ENCODE peak calls at places on chromosomes 13 and 19, in eight cellular contexts. P is naive thymus-derived CD4-positive, alpha-beta T cell; U is psoas muscle; X is iPS DF 6.9; S is upper lobe of left lung; C is ovary; E is SK-N-MC; T is left lung. R is an unnamed sample.

GRCh38 chr19:38682195-38682867 is 34.9 kb downstream of the ACTN4 start:
- DNase-seq in C (no peak), T (no peak), U (no peak), E (no peak), P (no peak), X (no peak), S (no peak), R (no peak)

GRCh38 chr13:63190742-63191141 is 1775.1 kb upstream of the PCDH20 start:
- DNase-seq in E (no peak), T (no peak), X (no peak), U (no peak), S (no peak), P (no peak), C (no peak), R (no peak)

GRCh38 chr13:112159575-112160547 is 92.9 kb downstream of the SOX1 start:
- DNase-seq in E (no peak), S (no peak), P (no peak), X (no peak), T (no peak), U (no peak), C (no peak), R (no peak)

GRCh38 chr13:50893211-50893852 is 16.3 kb upstream of the RNASEH2B start:
- DNase-seq in E (peak; percentile 94), U (no peak), C (no peak), S (no peak), X (no peak), T (no peak), P (peak; percentile 55), R (no peak)

GRCh38 chr13:32969516-32969941 is 46.7 kb upstream of the KL start:
- DNase-seq in S (no peak), P (no peak), C (peak; percentile 24), E (no peak), X (no peak), T (no peak), U (no peak), R (peak; percentile 51)

GRCh38 chr19:7998081-7998480 is 7.4 kb downstream of the ELAVL1 start:
- DNase-seq in X (no peak), E (no peak), C (no peak), T (peak; percentile 36), U (no peak), P (no peak), S (no peak), R (no peak)

GRCh38 chr13:20997301-20998061 is 63.9 kb downstream of the LATS2 start:
- DNase-seq in S (no peak), P (no peak), E (peak; percentile 61), T (no peak), C (no peak), U (no peak), X (no peak), R (no peak)

GRCh38 chr13:72953391-72953960 is 105.3 kb upstream of the KLF5 start:
- DNase-seq in X (no peak), P (no peak), S (peak; percentile 84), T (peak; percentile 58), C (no peak), U (no peak), E (no peak), R (no peak)

GRCh38 chr13:65854431-65854830 is 1375.7 kb downstream of the PCDH9 start:
- DNase-seq in E (no peak), P (no peak), T (no peak), U (no peak), C (no peak), X (no peak), S (no peak), R (no peak)

GRCh38 chr13:23579886-23580706 is 9.9 kb downstream of the TNFRSF19 start:
- DNase-seq in X (no peak), U (no peak), E (no peak), P (no peak), T (no peak), S (no peak), C (no peak), R (no peak)

GRCh38 chr13:45257638-45258338 is 56.9 kb upstream of the KCTD4 start:
- DNase-seq in X (no peak), T (no peak), C (no peak), P (no peak), E (no peak), U (no peak), S (no peak), R (no peak)

DNA sequence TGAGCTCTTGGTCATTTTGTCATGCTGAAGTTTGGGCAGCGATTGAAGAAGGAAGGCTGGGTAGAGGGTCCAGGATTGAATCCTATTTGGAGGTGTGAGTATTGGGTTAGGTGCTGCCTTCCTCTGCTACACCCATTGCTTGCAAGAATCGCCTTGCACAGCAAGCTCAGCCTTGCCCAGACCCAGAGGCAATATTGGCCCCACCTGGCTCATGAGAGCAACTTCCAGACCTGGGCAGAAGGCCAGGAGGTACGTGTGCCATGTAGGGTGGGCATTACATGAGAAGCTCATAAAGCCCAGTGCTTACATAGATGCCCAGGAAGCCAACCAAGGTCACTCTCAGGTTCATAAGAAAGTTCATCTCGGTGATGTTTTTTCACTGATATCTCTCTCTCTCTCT is 718.0 kb downstream of the EFNB2 start:
- DNase-seq in U (no peak), T (no peak), S (no peak), X (no peak), P (no peak), E (no peak), C (no peak), R (no peak)
- H3K9me3 ChIP-seq in U (no peaks in the 10 kb centered on the region), T (no peaks in the 10 kb centered on the region), S (no peaks in the 10 kb centered on the region), X (no peaks in the 10 kb centered on the region), P (no peaks in the 10 kb centered on the region), E (no peaks in the 10 kb centered on the region), C (no peaks in the 10 kb centered on the region), R (no peaks in the 10 kb centered on the region)

GRCh38 chr19:51127032-51127431 is 2.3 kb downstream of the SIGLEC9 start:
- DNase-seq in P (no peak), S (no peak), T (no peak), E (no peak), U (no peak), C (no peak), X (no peak), R (no peak)

GRCh38 chr19:51125421-51126075 is 842 bp downstream of the SIGLEC9 start:
- DNase-seq in U (no peak), X (no peak), C (no peak), P (no peak), E (no peak), S (peak; percentile 17), T (peak; percentile 81), R (no peak)

GRCh38 chr19:51123381-51124186 is 1.1 kb upstream of the SIGLEC9 start:
- DNase-seq in P (peak; percentile 70), X (no peak), S (peak; percentile 77), E (no peak), T (no peak), U (no peak), C (no peak), R (peak; percentile 48)

GRCh38 chr19:51124216-51124615 is 490 bp upstream of the SIGLEC9 start:
- DNase-seq in C (no peak), U (no peak), T (no peak), X (no peak), S (no peak), P (no peak), E (no peak), R (no peak)

GRCh38 chr19:51124729-51125128 is at the start of gene SIGLEC9:
- DNase-seq in T (peak; percentile 90), C (no peak), S (peak; percentile 68), P (no peak), U (peak; percentile 45), X (no peak), E (no peak), R (no peak)
- H3K27ac ChIP-seq in T (peak within 1 kb of the TSS; percentile 97), C (no peak within 1 kb of the TSS), S (peak within 1 kb of the TSS; percentile 81), P (peak within 1 kb of the TSS; percentile 66), U (no peak within 1 kb of the TSS), X (no peak within 1 kb of the TSS), E (no peak within 1 kb of the TSS), R (peak within 1 kb of the TSS; percentile 13)

DNA sequence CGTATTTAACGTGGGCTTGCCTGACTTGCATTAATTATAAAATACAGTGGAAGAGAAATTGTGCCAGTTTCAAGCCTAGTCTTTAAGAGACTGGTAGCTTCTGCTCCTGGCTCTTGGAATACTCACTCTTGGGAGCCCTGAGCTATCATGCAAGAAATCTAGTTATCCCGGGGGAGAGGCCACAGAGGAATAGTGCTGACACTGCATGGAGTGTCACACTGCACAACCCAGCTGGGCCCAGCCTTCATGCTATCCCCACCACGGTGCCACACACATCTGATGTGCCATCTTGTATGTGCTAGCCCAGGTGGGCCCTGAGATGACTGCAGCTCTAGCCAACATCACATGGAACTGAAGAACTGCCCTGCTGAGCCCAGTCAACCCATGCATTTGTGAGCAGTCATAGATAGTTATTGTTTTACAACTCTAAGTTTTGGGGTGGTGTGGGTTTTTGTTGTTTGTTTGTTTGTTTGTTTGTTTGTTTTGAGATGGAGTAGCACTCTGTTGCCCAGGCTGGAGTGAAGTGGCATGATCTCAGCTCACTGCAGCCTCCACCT is 8.3 kb downstream of the MAMSTR start:
- DNase-seq in E (no peak), U (no peak), C (no peak), X (no peak), S (no peak), T (no peak), P (no peak), R (no peak)
- H3K9me3 ChIP-seq in E (no peaks in the 10 kb centered on the region), U (no peaks in the 10 kb centered on the region), C (no peaks in the 10 kb centered on the region), X (no peaks in the 10 kb centered on the region), S (peaks cover 4% of the 10 kb centered on the region), T (no peaks in the 10 kb centered on the region), P (no peaks in the 10 kb centered on the region), R (no peaks in the 10 kb centered on the region)

DNA sequence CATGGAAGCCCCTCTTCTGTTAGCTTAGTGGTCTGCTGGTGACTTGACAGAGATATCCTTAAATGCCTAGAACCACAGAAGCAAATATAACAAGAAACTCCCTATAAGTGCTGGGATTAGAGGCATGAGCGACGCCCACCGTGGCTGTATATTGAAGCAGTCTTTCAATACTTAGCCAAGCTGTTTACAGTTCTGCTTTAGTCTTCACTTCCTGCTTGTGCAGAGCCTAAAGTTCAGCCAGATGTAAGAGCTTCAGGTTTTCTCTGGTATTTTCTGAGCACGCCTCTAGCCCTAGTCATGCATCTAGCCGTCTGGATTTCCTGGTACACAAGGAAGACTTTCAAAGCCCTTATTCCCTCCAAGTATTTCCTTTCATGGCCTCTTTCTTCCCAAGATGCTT is 28.5 kb downstream of the TRPM4 start:
- DNase-seq in C (no peak), U (no peak), E (no peak), P (no peak), S (no peak), T (no peak), X (no peak), R (no peak)
- H3K27ac ChIP-seq in C (no peak overlapping the region), U (no peak overlapping the region), E (peak overlapping the region; percentile 11), P (no peak overlapping the region), S (peak overlapping the region; percentile 37), T (no peak overlapping the region), X (no peak overlapping the region), R (no peak overlapping the region)

DNA sequence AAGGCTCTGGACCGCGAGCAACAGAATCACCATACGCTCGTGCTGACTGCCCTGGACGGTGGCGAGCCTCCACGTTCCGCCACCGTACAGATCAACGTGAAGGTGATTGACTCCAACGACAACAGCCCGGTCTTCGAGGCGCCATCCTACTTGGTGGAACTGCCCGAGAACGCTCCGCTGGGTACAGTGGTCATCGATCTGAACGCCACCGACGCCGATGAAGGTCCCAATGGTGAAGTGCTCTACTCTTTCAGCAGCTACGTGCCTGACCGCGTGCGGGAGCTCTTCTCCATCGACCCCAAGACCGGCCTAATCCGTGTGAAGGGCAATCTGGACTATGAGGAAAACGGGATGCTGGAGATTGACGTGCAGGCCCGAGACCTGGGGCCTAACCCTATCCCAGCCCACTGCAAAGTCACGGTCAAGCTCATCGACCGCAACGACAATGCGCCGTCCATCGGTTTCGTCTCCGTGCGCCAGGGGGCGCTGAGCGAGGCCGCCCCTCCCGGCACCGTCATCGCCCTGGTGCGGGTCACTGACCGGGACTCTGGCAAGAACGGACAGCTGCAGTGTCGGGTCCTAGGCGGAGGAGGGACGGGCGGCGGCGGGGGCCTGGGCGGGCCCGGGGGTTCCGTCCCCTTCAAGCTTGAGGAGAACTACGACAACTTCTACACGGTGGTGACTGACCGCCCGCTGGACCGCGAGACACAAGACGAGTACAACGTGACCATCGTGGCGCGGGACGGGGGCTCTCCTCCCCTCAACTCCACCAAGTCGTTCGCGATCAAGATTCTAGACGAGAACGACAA is 1.8 kb downstream of the PCDH17 start:
- DNase-seq in P (no peak), X (no peak), U (peak; percentile 48), T (peak; percentile 80), E (no peak), S (peak; percentile 33), C (peak; percentile 22), R (peak; percentile 24)
- H3K9me3 ChIP-seq in P (no peaks in the 10 kb centered on the region), X (no peaks in the 10 kb centered on the region), U (no peaks in the 10 kb centered on the region), T (no peaks in the 10 kb centered on the region), E (no peaks in the 10 kb centered on the region), S (peaks cover 4% of the 10 kb centered on the region), C (no peaks in the 10 kb centered on the region), R (no peaks in the 10 kb centered on the region)

R was measured in adrenal gland.